ENCODE peak calls at places on chromosomes 3 and 15, in five cellular contexts. F is stimulated activated CD8-positive, alpha-beta memory T cell treated with anti-CD3 and anti-CD28 coated beads, Interleukin-4, amount 100 ng/mL, for 24 hours; W is ureter; A is NCI-H1436; H is Calu3. Z is an unnamed sample.

GRCh38 chr3:103499132-103499885 is 1064.5 kb downstream of the ZPLD1 start:
- DNase-seq in F (no peak), W (no peak), A (no peak), H (no peak), Z (no peak)

GRCh38 chr15:100928632-100929280 is 9.6 kb downstream of the LRRK1 start:
- DNase-seq in F (no peak), W (no peak), A (no peak), H (peak), Z (no peak)

GRCh38 chr3:161413127-161413854 is 42.0 kb upstream of the SPTSSB start:
- DNase-seq in F (no peak), W (no peak), A (no peak), H (no peak), Z (no peak)

GRCh38 chr3:184857099-184857498 is 45.1 kb downstream of the VPS8 start:
- DNase-seq in F (no peak), W (no peak), A (no peak), H (no peak), Z (no peak)

GRCh38 chr3:126620743-126621142 is 34.2 kb downstream of the TXNRD3 start:
- DNase-seq in F (no peak), W (no peak), A (no peak), H (no peak), Z (no peak)

GRCh38 chr3:20104167-20104661 is 64.0 kb downstream of the KAT2B start:
- DNase-seq in F (peak), W (no peak), A (no peak), H (no peak), Z (peak)

GRCh38 chr3:97793415-97794019 is 28.3 kb upstream of the CRYBG3 start:
- DNase-seq in F (no peak), W (no peak), A (peak), H (peak), Z (no peak)

GRCh38 chr15:90960316-90961091 is 5.8 kb downstream of the RCCD1 start:
- DNase-seq in F (no peak), W (no peak), A (no peak), H (no peak), Z (no peak)

GRCh38 chr3:153595186-153595815 is 433.3 kb downstream of the RAP2B start:
- DNase-seq in F (no peak), W (no peak), A (no peak), H (peak), Z (no peak)

GRCh38 chr15:92613841-92614240 is 41.7 kb downstream of the FAM174B start:
- DNase-seq in F (no peak), W (no peak), A (no peak), H (no peak), Z (no peak)

GRCh38 chr3:180062771-180063170 is 26.0 kb upstream of the PEX5L start:
- DNase-seq in F (no peak), W (no peak), A (no peak), H (no peak), Z (no peak)

GRCh38 chr3:97388774-97389173 is 375.8 kb upstream of the ARL6 start:
- DNase-seq in F (no peak), W (no peak), A (no peak), H (no peak), Z (no peak)

GRCh38 chr3:131803113-131803512 is 231.7 kb downstream of the CPNE4 start:
- DNase-seq in F (no peak), W (no peak), A (no peak), H (no peak), Z (no peak)

GRCh38 chr15:68303560-68304436 is 26.3 kb downstream of the FEM1B start:
- DNase-seq in F (no peak), W (peak), A (no peak), H (no peak), Z (no peak)

GRCh38 chr3:65318231-65318630 is 630.4 kb upstream of the ADAMTS9 start:
- DNase-seq in F (no peak), W (no peak), A (no peak), H (no peak), Z (no peak)

GRCh38 chr15:54841906-54842305 is 354.8 kb downstream of the RSL24D1 start:
- DNase-seq in F (no peak), W (no peak), A (no peak), H (no peak), Z (no peak)

GRCh38 chr15:92879949-92880725 is 20.0 kb upstream of the CHD2 start:
- DNase-seq in F (no peak), W (no peak), A (peak), H (no peak), Z (no peak)

GRCh38 chr15:76346666-76347506 is 10.3 kb downstream of the ISL2 start:
- DNase-seq in F (no peak), W (peak), A (no peak), H (no peak), Z (no peak)

GRCh38 chr3:161890147-161890625 is 393.6 kb downstream of the OTOL1 start:
- DNase-seq in F (no peak), W (peak), A (no peak), H (peak), Z (no peak)

GRCh38 chr15:40435331-40436089 is 5.2 kb upstream of the BAHD1 start:
- DNase-seq in F (no peak), W (no peak), A (no peak), H (no peak), Z (no peak)

GRCh38 chr3:133124511-133124910 is 86.3 kb downstream of the TMEM108 start:
- DNase-seq in F (no peak), W (no peak), A (no peak), H (no peak), Z (no peak)

GRCh38 chr15:68499620-68500312 is 67.8 kb upstream of the ITGA11 start:
- DNase-seq in F (no peak), W (peak), A (no peak), H (no peak), Z (no peak)

GRCh38 chr3:12299026-12299425 is 10.2 kb downstream of the PPARG start:
- DNase-seq in F (no peak), W (no peak), A (no peak), H (no peak), Z (no peak)

GRCh38 chr3:138945646-138946553 is 1.0 kb downstream of the FOXL2 start:
- DNase-seq in F (no peak), W (no peak), A (no peak), H (peak), Z (no peak)

GRCh38 chr3:115072265-115073008 is 74.7 kb downstream of the ZBTB20 start:
- DNase-seq in F (no peak), W (no peak), A (peak), H (no peak), Z (no peak)

GRCh38 chr3:196569003-196569516 is 600 bp downstream of the FBXO45 start:
- DNase-seq in F (peak), W (peak), A (peak), H (peak), Z (peak)

GRCh38 chr3:124620600-124621063 is 109.6 kb upstream of the UMPS start:
- DNase-seq in F (no peak), W (no peak), A (no peak), H (peak), Z (peak)

GRCh38 chr3:114557791-114558190 is 264.0 kb downstream of the TIGIT start:
- DNase-seq in F (no peak), W (no peak), A (no peak), H (no peak), Z (no peak)

GRCh38 chr3:165254812-165255211 is 58.6 kb upstream of the SLITRK3 start:
- DNase-seq in F (no peak), W (no peak), A (peak), H (peak), Z (no peak)

GRCh38 chr3:169772530-169772950 is 656 bp upstream of the MYNN start:
- DNase-seq in F (peak), W (peak), A (peak), H (peak), Z (peak)

GRCh38 chr3:53169045-53169831 is 8.2 kb downstream of the PRKCD start:
- DNase-seq in F (no peak), W (peak), A (no peak), H (no peak), Z (no peak)

GRCh38 chr15:32029409-32029861 is 880 bp upstream of the CHRNA7 start:
- DNase-seq in F (no peak), W (no peak), A (peak), H (peak), Z (no peak)

GRCh38 chr3:60304103-60304502 is 947.1 kb downstream of the FHIT start:
- DNase-seq in F (no peak), W (no peak), A (no peak), H (no peak), Z (no peak)

GRCh38 chr15:94064676-94065313 is 166.6 kb upstream of the MCTP2 start:
- DNase-seq in F (no peak), W (no peak), A (no peak), H (no peak), Z (no peak)

GRCh38 chr15:51731549-51732267 is 5.7 kb downstream of the LYSMD2 start:
- DNase-seq in F (no peak), W (no peak), A (no peak), H (peak), Z (peak)

GRCh38 chr15:67458449-67458848 is 62.5 kb upstream of the C15orf61 start:
- DNase-seq in F (no peak), W (no peak), A (no peak), H (no peak), Z (no peak)

GRCh38 chr3:157542711-157543485 is 39.7 kb upstream of the VEPH1 start:
- DNase-seq in F (no peak), W (peak), A (no peak), H (peak), Z (no peak)